ENCODE peak calls at places on chromosomes 16 and 17, in five cellular contexts. One of them, this sample, is unnamed.

GRCh38 chr17:27526603-27527002 is 70.4 kb downstream of the KSR1 start:
- DNase-seq in suprapubic skin: no peak
- DNase-seq in endodermal cell: peak; percentile 83
- DNase-seq in IMR-90: peak; percentile 61
- DNase-seq in cardiac muscle cell: peak; percentile 69
- DNase-seq in this sample: peak; percentile 50

GRCh38 chr17:27496971-27497370 is 40.7 kb downstream of the KSR1 start:
- DNase-seq in suprapubic skin: no peak
- DNase-seq in endodermal cell: no peak
- DNase-seq in IMR-90: no peak
- DNase-seq in cardiac muscle cell: no peak
- DNase-seq in this sample: no peak

GRCh38 chr16:83870830-83871229 is 28.1 kb upstream of the MLYCD start:
- DNase-seq in suprapubic skin: no peak
- DNase-seq in endodermal cell: no peak
- DNase-seq in IMR-90: no peak
- DNase-seq in cardiac muscle cell: no peak
- DNase-seq in this sample: no peak

GRCh38 chr16:48276102-48276501 is 28.8 kb upstream of the ABCC11 start:
- DNase-seq in suprapubic skin: no peak
- DNase-seq in endodermal cell: no peak
- DNase-seq in IMR-90: peak; percentile 69
- DNase-seq in cardiac muscle cell: no peak
- DNase-seq in this sample: no peak

GRCh38 chr17:54900457-54901229 is at the start of gene TOM1L1:
- DNase-seq in suprapubic skin: peak; percentile 73
- DNase-seq in endodermal cell: peak; percentile 97
- DNase-seq in IMR-90: peak; percentile 46
- DNase-seq in cardiac muscle cell: peak; percentile 72
- DNase-seq in this sample: peak; percentile 63

GRCh38 chr17:357634-358033 is 5.0 kb upstream of the RPH3AL start:
- DNase-seq in suprapubic skin: no peak
- DNase-seq in endodermal cell: no peak
- DNase-seq in IMR-90: no peak
- DNase-seq in cardiac muscle cell: no peak
- DNase-seq in this sample: no peak

GRCh38 chr17:72056155-72056554 is 64.7 kb upstream of the SOX9 start:
- DNase-seq in suprapubic skin: no peak
- DNase-seq in endodermal cell: no peak
- DNase-seq in IMR-90: no peak
- DNase-seq in cardiac muscle cell: no peak
- DNase-seq in this sample: no peak

GRCh38 chr17:12709063-12709462 is 43.4 kb downstream of the MYOCD start:
- DNase-seq in suprapubic skin: no peak
- DNase-seq in endodermal cell: no peak
- DNase-seq in IMR-90: peak; percentile 62
- DNase-seq in cardiac muscle cell: no peak
- DNase-seq in this sample: no peak

GRCh38 chr17:17347234-17347955 is 44.2 kb downstream of the NT5M start:
- DNase-seq in suprapubic skin: peak; percentile 42
- DNase-seq in endodermal cell: peak; percentile 52
- DNase-seq in IMR-90: no peak
- DNase-seq in cardiac muscle cell: no peak
- DNase-seq in this sample: no peak

GRCh38 chr16:3004781-3005284 is 7.9 kb upstream of the CLDN9 start:
- DNase-seq in suprapubic skin: no peak
- DNase-seq in endodermal cell: peak; percentile 83
- DNase-seq in IMR-90: no peak
- DNase-seq in cardiac muscle cell: no peak
- DNase-seq in this sample: no peak

GRCh38 chr16:69567031-69567680 is 1.4 kb downstream of the NFAT5 start:
- DNase-seq in suprapubic skin: no peak
- DNase-seq in endodermal cell: peak; percentile 68
- DNase-seq in IMR-90: peak; percentile 33
- DNase-seq in cardiac muscle cell: no peak
- DNase-seq in this sample: no peak

GRCh38 chr16:24920568-24920967 is 74.8 kb downstream of the SLC5A11 start:
- DNase-seq in suprapubic skin: no peak
- DNase-seq in endodermal cell: no peak
- DNase-seq in IMR-90: no peak
- DNase-seq in cardiac muscle cell: no peak
- DNase-seq in this sample: no peak

GRCh38 chr17:65941500-65941899 is 250.4 kb downstream of the CEP112 start:
- DNase-seq in suprapubic skin: no peak
- DNase-seq in endodermal cell: no peak
- DNase-seq in IMR-90: no peak
- DNase-seq in cardiac muscle cell: peak; percentile 13
- DNase-seq in this sample: no peak

GRCh38 chr16:81997738-81998137 is 13.5 kb downstream of the SDR42E1 start:
- DNase-seq in suprapubic skin: no peak
- DNase-seq in endodermal cell: no peak
- DNase-seq in IMR-90: peak; percentile 81
- DNase-seq in cardiac muscle cell: peak; percentile 89
- DNase-seq in this sample: peak; percentile 92

GRCh38 chr17:49976163-49976827 is 7.3 kb downstream of the DLX4 start:
- DNase-seq in suprapubic skin: no peak
- DNase-seq in endodermal cell: peak; percentile 55
- DNase-seq in IMR-90: no peak
- DNase-seq in cardiac muscle cell: no peak
- DNase-seq in this sample: no peak

GRCh38 chr17:10117085-10117484 is 81.3 kb downstream of the GAS7 start:
- DNase-seq in suprapubic skin: peak; percentile 37
- DNase-seq in endodermal cell: no peak
- DNase-seq in IMR-90: no peak
- DNase-seq in cardiac muscle cell: no peak
- DNase-seq in this sample: no peak

GRCh38 chr17:7015587-7016020 is 3.2 kb downstream of the RNASEK start:
- DNase-seq in suprapubic skin: no peak
- DNase-seq in endodermal cell: peak; percentile 54
- DNase-seq in IMR-90: no peak
- DNase-seq in cardiac muscle cell: no peak
- DNase-seq in this sample: no peak

GRCh38 chr17:30113213-30113612 is 3.4 kb upstream of the NSRP1 start:
- DNase-seq in suprapubic skin: no peak
- DNase-seq in endodermal cell: no peak
- DNase-seq in IMR-90: no peak
- DNase-seq in cardiac muscle cell: no peak
- DNase-seq in this sample: no peak

GRCh38 chr17:44752953-44753861 is 5.6 kb upstream of the ADAM11 start:
- DNase-seq in suprapubic skin: no peak
- DNase-seq in endodermal cell: no peak
- DNase-seq in IMR-90: no peak
- DNase-seq in cardiac muscle cell: no peak
- DNase-seq in this sample: no peak

GRCh38 chr17:74037320-74037719 is 166.2 kb upstream of the RPL38 start:
- DNase-seq in suprapubic skin: peak; percentile 70
- DNase-seq in endodermal cell: peak; percentile 83
- DNase-seq in IMR-90: no peak
- DNase-seq in cardiac muscle cell: peak; percentile 34
- DNase-seq in this sample: peak; percentile 13

GRCh38 chr16:14658063-14658462 is 25.3 kb downstream of the BFAR start:
- DNase-seq in suprapubic skin: no peak
- DNase-seq in endodermal cell: no peak
- DNase-seq in IMR-90: no peak
- DNase-seq in cardiac muscle cell: no peak
- DNase-seq in this sample: no peak

GRCh38 chr16:72932050-72932449 is 115.9 kb downstream of the ZFHX3 start:
- DNase-seq in suprapubic skin: no peak
- DNase-seq in endodermal cell: no peak
- DNase-seq in IMR-90: peak; percentile 17
- DNase-seq in cardiac muscle cell: peak; percentile 27
- DNase-seq in this sample: no peak

GRCh38 chr17:15918661-15919259 is 26.2 kb upstream of the ADORA2B start:
- DNase-seq in suprapubic skin: no peak
- DNase-seq in endodermal cell: no peak
- DNase-seq in IMR-90: no peak
- DNase-seq in cardiac muscle cell: no peak
- DNase-seq in this sample: no peak

GRCh38 chr17:62937636-62938035 is 28.4 kb upstream of the TANC2 start:
- DNase-seq in suprapubic skin: no peak
- DNase-seq in endodermal cell: no peak
- DNase-seq in IMR-90: no peak
- DNase-seq in cardiac muscle cell: peak; percentile 15
- DNase-seq in this sample: no peak

GRCh38 chr17:17723354-17724261 is 42.4 kb downstream of the RAI1 start:
- DNase-seq in suprapubic skin: no peak
- DNase-seq in endodermal cell: peak; percentile 88
- DNase-seq in IMR-90: peak; percentile 90
- DNase-seq in cardiac muscle cell: peak; percentile 69
- DNase-seq in this sample: peak; percentile 74

GRCh38 chr17:16470302-16470701 is 21.7 kb downstream of the LRRC75A start:
- DNase-seq in suprapubic skin: no peak
- DNase-seq in endodermal cell: no peak
- DNase-seq in IMR-90: no peak
- DNase-seq in cardiac muscle cell: no peak
- DNase-seq in this sample: no peak

GRCh38 chr17:30021708-30022317 is 80.4 kb downstream of the EFCAB5 start:
- DNase-seq in suprapubic skin: no peak
- DNase-seq in endodermal cell: peak; percentile 71
- DNase-seq in IMR-90: peak; percentile 61
- DNase-seq in cardiac muscle cell: peak; percentile 70
- DNase-seq in this sample: peak; percentile 70

GRCh38 chr16:14286381-14287230 is 215.5 kb downstream of the MRTFB start:
- DNase-seq in suprapubic skin: peak; percentile 58
- DNase-seq in endodermal cell: peak; percentile 68
- DNase-seq in IMR-90: no peak
- DNase-seq in cardiac muscle cell: no peak
- DNase-seq in this sample: peak; percentile 57

GRCh38 chr17:60102632-60103047 is 23.9 kb upstream of the HEATR6 start:
- DNase-seq in suprapubic skin: no peak
- DNase-seq in endodermal cell: peak; percentile 50
- DNase-seq in IMR-90: peak; percentile 79
- DNase-seq in cardiac muscle cell: peak; percentile 58
- DNase-seq in this sample: peak; percentile 79

GRCh38 chr16:65679785-65680184 is 557.9 kb upstream of the CDH11 start:
- DNase-seq in suprapubic skin: no peak
- DNase-seq in endodermal cell: no peak
- DNase-seq in IMR-90: no peak
- DNase-seq in cardiac muscle cell: no peak
- DNase-seq in this sample: no peak

GRCh38 chr16:65689726-65690125 is 567.9 kb upstream of the CDH11 start:
- DNase-seq in suprapubic skin: no peak
- DNase-seq in endodermal cell: no peak
- DNase-seq in IMR-90: no peak
- DNase-seq in cardiac muscle cell: no peak
- DNase-seq in this sample: no peak

GRCh38 chr16:65681406-65681805 is 559.5 kb upstream of the CDH11 start:
- DNase-seq in suprapubic skin: no peak
- DNase-seq in endodermal cell: no peak
- DNase-seq in IMR-90: no peak
- DNase-seq in cardiac muscle cell: peak; percentile 87
- DNase-seq in this sample: peak; percentile 89

DNA sequence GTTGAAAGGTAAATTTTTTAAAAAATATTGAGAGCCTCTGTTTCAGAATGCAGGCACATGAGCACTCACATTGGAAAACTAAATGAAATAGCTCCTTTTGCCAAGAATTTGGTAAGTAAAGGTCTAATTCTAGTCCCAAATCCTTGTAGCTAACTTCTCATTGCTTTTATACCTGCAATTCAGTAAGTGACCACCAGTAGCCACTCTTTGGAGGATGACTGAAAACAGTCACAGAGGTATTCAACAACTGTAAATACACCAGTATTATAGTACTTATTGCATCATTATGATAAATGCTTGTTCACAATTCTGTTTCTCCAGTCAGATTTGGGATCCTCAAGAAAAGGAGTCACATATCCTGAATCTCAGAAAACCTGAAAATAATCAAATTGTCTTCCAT is 562.4 kb upstream of the CDH11 start:
- DNase-seq in suprapubic skin: no peak
- DNase-seq in endodermal cell: no peak
- DNase-seq in IMR-90: no peak
- DNase-seq in cardiac muscle cell: no peak
- DNase-seq in this sample: no peak
- TF ChIP-seq CTCF in suprapubic skin: no peak
- TF ChIP-seq CTCF in endodermal cell: peak; percentile 72
- TF ChIP-seq CTCF in IMR-90: no peak
- TF ChIP-seq CTCF in cardiac muscle cell: peak; percentile 21
- TF ChIP-seq CTCF in this sample: peak; percentile 12

GRCh38 chr17:36464765-36465088 is 21.8 kb upstream of the ZNHIT3 start:
- DNase-seq in suprapubic skin: no peak
- DNase-seq in endodermal cell: peak; percentile 67
- DNase-seq in IMR-90: no peak
- DNase-seq in cardiac muscle cell: no peak
- DNase-seq in this sample: no peak

GRCh38 chr17:36460265-36460937 is 26.1 kb upstream of the ZNHIT3 start:
- DNase-seq in suprapubic skin: no peak
- DNase-seq in endodermal cell: no peak
- DNase-seq in IMR-90: no peak
- DNase-seq in cardiac muscle cell: no peak
- DNase-seq in this sample: no peak

GRCh38 chr17:36461330-36462110 is 25.0 kb upstream of the ZNHIT3 start:
- DNase-seq in suprapubic skin: no peak
- DNase-seq in endodermal cell: peak; percentile 28
- DNase-seq in IMR-90: no peak
- DNase-seq in cardiac muscle cell: no peak
- DNase-seq in this sample: no peak

GRCh38 chr17:36459601-36460000 is 26.9 kb upstream of the ZNHIT3 start:
- DNase-seq in suprapubic skin: no peak
- DNase-seq in endodermal cell: peak; percentile 46
- DNase-seq in IMR-90: no peak
- DNase-seq in cardiac muscle cell: no peak
- DNase-seq in this sample: no peak

GRCh38 chr17:36463916-36464764 is 22.3 kb upstream of the ZNHIT3 start:
- DNase-seq in suprapubic skin: no peak
- DNase-seq in endodermal cell: peak; percentile 100
- DNase-seq in IMR-90: peak; percentile 67
- DNase-seq in cardiac muscle cell: peak; percentile 90
- DNase-seq in this sample: peak; percentile 79
- H3K4me3 ChIP-seq in suprapubic skin: no peak overlapping the region
- H3K4me3 ChIP-seq in endodermal cell: no peak overlapping the region
- H3K4me3 ChIP-seq in IMR-90: no peak overlapping the region
- H3K4me3 ChIP-seq in cardiac muscle cell: no peak overlapping the region
- H3K4me3 ChIP-seq in this sample: no peak overlapping the region

GRCh38 chr17:3817851-3818605 is 17.0 kb upstream of the ITGAE start:
- DNase-seq in suprapubic skin: no peak
- DNase-seq in endodermal cell: no peak
- DNase-seq in IMR-90: no peak
- DNase-seq in cardiac muscle cell: no peak
- DNase-seq in this sample: no peak
- TF ChIP-seq CTCF in suprapubic skin: no peak
- TF ChIP-seq CTCF in endodermal cell: no peak
- TF ChIP-seq CTCF in IMR-90: no peak
- TF ChIP-seq CTCF in cardiac muscle cell: no peak
- TF ChIP-seq CTCF in this sample: no peak

GRCh38 chr17:42311240-42312034 is 23.1 kb downstream of the STAT5A start:
- DNase-seq in suprapubic skin: peak; percentile 93
- DNase-seq in endodermal cell: no peak
- DNase-seq in IMR-90: peak; percentile 94
- DNase-seq in cardiac muscle cell: peak; percentile 98
- DNase-seq in this sample: peak; percentile 97
- H3K4me3 ChIP-seq in suprapubic skin: no peak overlapping the region
- H3K4me3 ChIP-seq in endodermal cell: no peak overlapping the region
- H3K4me3 ChIP-seq in IMR-90: no peak overlapping the region
- H3K4me3 ChIP-seq in cardiac muscle cell: no peak overlapping the region
- H3K4me3 ChIP-seq in this sample: no peak overlapping the region

GRCh38 chr17:61574542-61575351 is 16.3 kb downstream of the NACA2 start:
- DNase-seq in suprapubic skin: no peak
- DNase-seq in endodermal cell: peak; percentile 82
- DNase-seq in IMR-90: peak; percentile 65
- DNase-seq in cardiac muscle cell: peak; percentile 54
- DNase-seq in this sample: peak; percentile 50
- TF ChIP-seq CTCF in suprapubic skin: no peak
- TF ChIP-seq CTCF in endodermal cell: peak; percentile 54
- TF ChIP-seq CTCF in IMR-90: peak; percentile 46
- TF ChIP-seq CTCF in cardiac muscle cell: peak; percentile 22
- TF ChIP-seq CTCF in this sample: peak; percentile 8